ENCODE peak calls at places on chromosomes 6 and 20, in six cellular contexts. One of them, this sample, is unnamed.

GRCh38 chr20:21183722-21184121 is 57.8 kb downstream of the KIZ start:
- DNase-seq in MCF 10A: peak
- DNase-seq in psoas muscle: no peak
- DNase-seq in A172: peak
- DNase-seq in effector CD4-positive, alpha-beta T cell: no peak
- DNase-seq in anterior cingulate cortex: no peak
- DNase-seq in this sample: no peak

GRCh38 chr20:4854502-4854901 is 132.8 kb downstream of the PRND start:
- DNase-seq in MCF 10A: no peak
- DNase-seq in psoas muscle: no peak
- DNase-seq in A172: no peak
- DNase-seq in effector CD4-positive, alpha-beta T cell: no peak
- DNase-seq in anterior cingulate cortex: no peak
- DNase-seq in this sample: no peak

GRCh38 chr6:63351995-63352586 is 32.3 kb upstream of the LGSN start:
- DNase-seq in MCF 10A: peak
- DNase-seq in psoas muscle: no peak
- DNase-seq in A172: peak
- DNase-seq in effector CD4-positive, alpha-beta T cell: no peak
- DNase-seq in anterior cingulate cortex: no peak
- DNase-seq in this sample: no peak

GRCh38 chr6:148768646-148769270 is 21.9 kb downstream of the UST start:
- DNase-seq in MCF 10A: no peak
- DNase-seq in psoas muscle: no peak
- DNase-seq in A172: no peak
- DNase-seq in effector CD4-positive, alpha-beta T cell: no peak
- DNase-seq in anterior cingulate cortex: no peak
- DNase-seq in this sample: no peak

GRCh38 chr6:34817337-34817910 is 25.5 kb downstream of the BLTP3A start:
- DNase-seq in MCF 10A: no peak
- DNase-seq in psoas muscle: no peak
- DNase-seq in A172: no peak
- DNase-seq in effector CD4-positive, alpha-beta T cell: no peak
- DNase-seq in anterior cingulate cortex: no peak
- DNase-seq in this sample: no peak

GRCh38 chr6:158040051-158040803 is 58.6 kb downstream of the SYNJ2 start:
- DNase-seq in MCF 10A: peak
- DNase-seq in psoas muscle: peak
- DNase-seq in A172: peak
- DNase-seq in effector CD4-positive, alpha-beta T cell: no peak
- DNase-seq in anterior cingulate cortex: no peak
- DNase-seq in this sample: no peak

GRCh38 chr6:108684809-108685329 is 124.2 kb downstream of the FOXO3 start:
- DNase-seq in MCF 10A: no peak
- DNase-seq in psoas muscle: no peak
- DNase-seq in A172: peak
- DNase-seq in effector CD4-positive, alpha-beta T cell: no peak
- DNase-seq in anterior cingulate cortex: no peak
- DNase-seq in this sample: no peak

GRCh38 chr6:37684801-37685200 is 12.9 kb downstream of the MDGA1 start:
- DNase-seq in MCF 10A: no peak
- DNase-seq in psoas muscle: no peak
- DNase-seq in A172: no peak
- DNase-seq in effector CD4-positive, alpha-beta T cell: no peak
- DNase-seq in anterior cingulate cortex: no peak
- DNase-seq in this sample: no peak

GRCh38 chr6:128541261-128541660 is 20.9 kb upstream of the PTPRK start:
- DNase-seq in MCF 10A: no peak
- DNase-seq in psoas muscle: no peak
- DNase-seq in A172: no peak
- DNase-seq in effector CD4-positive, alpha-beta T cell: no peak
- DNase-seq in anterior cingulate cortex: no peak
- DNase-seq in this sample: no peak

This sample was measured in frontal cortex.